ENCODE peak calls at places on chromosomes 6 and 20, in five cellular contexts. T, J, W, S and G are unnamed samples.

GRCh38 chr20:23634985-23635767 is 2.6 kb downstream of the CST3 start:
- DNase-seq in J (peak; percentile 50), W (no peak), T (no peak), S (no peak), G (no peak)

GRCh38 chr6:158131926-158132325 is 36.1 kb downstream of the SERAC1 start:
- DNase-seq in T (no peak), J (no peak), S (no peak), W (no peak), G (no peak)

GRCh38 chr6:133906050-133906449 is 17.1 kb downstream of the TCF21 start:
- DNase-seq in S (no peak), T (no peak), J (no peak), W (no peak), G (no peak)

GRCh38 chr6:130191376-130191702 is 31.4 kb downstream of the SAMD3 start:
- DNase-seq in S (no peak), W (no peak), J (no peak), T (no peak), G (no peak)

GRCh38 chr6:150573041-150573681 is 26.5 kb upstream of the PLEKHG1 start:
- DNase-seq in J (peak; percentile 35), T (no peak), W (no peak), S (no peak), G (no peak)

GRCh38 chr20:38200646-38201045 is 35.6 kb upstream of the TGM2 start:
- DNase-seq in S (no peak), W (no peak), J (no peak), T (no peak), G (no peak)

GRCh38 chr6:25197116-25197515 is 82.1 kb upstream of the CARMIL1 start:
- DNase-seq in W (no peak), J (no peak), T (no peak), S (no peak), G (no peak)

GRCh38 chr20:54176610-54177009 is 2.8 kb upstream of the CYP24A1 start:
- DNase-seq in S (no peak), W (no peak), T (no peak), J (no peak), G (no peak)

GRCh38 chr20:6767536-6768227 is at the start of gene BMP2:
- DNase-seq in T (peak; percentile 70), S (peak; percentile 20), W (no peak), J (peak; percentile 55), G (peak; percentile 16)

GRCh38 chr6:5213851-5214507 is 46.8 kb downstream of the LYRM4 start:
- DNase-seq in S (no peak), W (no peak), J (peak; percentile 40), T (no peak), G (no peak)
- TF ChIP-seq CTCF in S (no peak), W (no peak), J (peak; percentile 42), T (no peak), G (no peak)

GRCh38 chr20:51221103-51221502 is 198.2 kb upstream of the KCNG1 start:
- DNase-seq in J (no peak), T (no peak), S (no peak), W (no peak), G (no peak)
- H3K4me3 ChIP-seq in J (no peak overlapping the region), T (no peak overlapping the region), S (no peak overlapping the region), W (no peak overlapping the region), G (no peak overlapping the region)

GRCh38 chr6:35174043-35174434 is 32.9 kb upstream of the TCP11 start:
- DNase-seq in T (no peak), W (no peak), S (no peak), J (no peak), G (no peak)
- H3K4me1 ChIP-seq in T (no peaks in the 10 kb centered on the region), W (no peaks in the 10 kb centered on the region), S (no peaks in the 10 kb centered on the region), J (no peaks in the 10 kb centered on the region), G (no peaks in the 10 kb centered on the region)

GRCh38 chr6:136927313-136927712 is 5.2 kb downstream of the SLC35D3 start:
- DNase-seq in W (peak; percentile 15), S (no peak), J (no peak), T (no peak), G (no peak)
- TF ChIP-seq CTCF in W (peak; percentile 57), S (no peak), J (no peak), T (no peak), G (no peak)

GRCh38 chr6:131367206-131367873 is 205.7 kb upstream of the ARG1 start:
- DNase-seq in J (no peak), S (no peak), T (no peak), W (no peak), G (no peak)

GRCh38 chr6:131372535-131372934 is 200.5 kb upstream of the ARG1 start:
- DNase-seq in T (no peak), W (no peak), J (no peak), S (no peak), G (no peak)

GRCh38 chr6:131366223-131366622 is 206.8 kb upstream of the ARG1 start:
- DNase-seq in W (no peak), S (no peak), T (no peak), J (no peak), G (no peak)

GRCh38 chr6:131362696-131363095 is 210.3 kb upstream of the ARG1 start:
- DNase-seq in J (no peak), W (no peak), S (no peak), T (no peak), G (no peak)

DNA sequence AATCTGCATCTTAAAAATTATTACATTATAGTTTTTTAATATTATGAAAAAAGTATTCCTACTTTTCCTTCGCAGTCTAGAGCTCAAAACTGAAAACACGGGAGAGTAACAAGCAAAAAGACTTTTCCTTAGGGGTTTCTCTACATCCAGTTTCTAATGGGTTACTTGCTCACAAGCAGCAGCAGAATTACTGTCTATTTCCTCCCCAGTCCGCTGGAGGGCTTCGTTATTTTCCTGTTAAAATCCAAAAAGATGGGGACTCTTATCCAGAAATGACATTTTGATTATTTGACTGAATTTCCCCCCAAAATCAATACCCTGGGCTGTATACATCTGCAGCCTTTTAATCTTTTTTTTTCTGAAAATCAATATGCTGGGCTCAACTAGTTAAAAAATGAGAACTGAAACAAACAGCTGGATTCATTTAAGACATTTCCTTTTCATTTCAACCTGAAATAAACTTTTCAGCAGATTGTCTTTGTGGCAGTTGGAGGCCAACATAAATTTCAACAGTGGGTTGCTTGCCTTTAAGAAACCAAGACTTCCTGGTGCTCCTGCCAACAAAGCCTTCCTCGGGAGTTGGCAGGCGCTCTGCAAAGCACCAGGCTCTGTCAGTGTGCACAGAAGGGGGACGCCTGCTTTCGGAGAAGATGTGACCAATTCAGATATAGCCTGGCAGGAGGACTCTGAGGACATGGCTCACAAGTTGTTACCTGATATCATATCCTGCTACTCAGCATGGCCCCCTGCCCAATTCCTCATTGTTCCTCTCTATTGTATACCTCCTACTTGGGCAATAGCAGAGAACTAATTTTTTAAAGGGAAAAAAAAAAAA is 204.7 kb upstream of the ARG1 start:
- DNase-seq in W (no peak), S (no peak), J (peak; percentile 43), T (peak; percentile 80), G (peak; percentile 85)
- H3K4me3 ChIP-seq in W (no peak overlapping the region), S (no peak overlapping the region), J (no peak overlapping the region), T (no peak overlapping the region), G (no peak overlapping the region)

GRCh38 chr6:63567966-63568365 is 4.3 kb upstream of the LOC128125822 start:
- DNase-seq in W (no peak), J (no peak), T (no peak), S (no peak), G (no peak)
- H3K4me1 ChIP-seq in W (peaks cover 11% of the 10 kb centered on the region), J (no peaks in the 10 kb centered on the region), T (peaks cover 53% of the 10 kb centered on the region), S (peaks cover 4% of the 10 kb centered on the region), G (no peaks in the 10 kb centered on the region)

DNA sequence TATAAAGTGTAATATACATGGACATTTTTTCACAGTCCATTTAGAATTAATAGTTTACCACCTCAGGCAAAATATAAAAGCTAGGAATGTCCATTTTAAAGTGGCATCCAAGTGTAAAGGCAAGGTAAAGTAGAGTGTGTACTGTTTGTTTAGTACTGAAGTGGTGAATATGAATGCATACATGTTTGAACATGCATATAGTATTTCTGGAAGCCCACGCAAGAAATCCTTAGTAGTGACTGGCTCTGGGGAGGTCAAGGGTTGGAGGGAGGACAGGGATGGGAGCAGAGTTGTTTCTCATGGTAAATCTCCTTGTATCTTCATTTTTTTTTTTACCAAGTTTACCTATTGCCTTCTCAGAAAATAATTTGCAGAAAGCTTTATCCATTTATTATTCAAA is 129.2 kb downstream of the UNC5CL start:
- DNase-seq in T (no peak), S (no peak), J (no peak), W (no peak), G (no peak)
- TF ChIP-seq CTCF in T (no peak), S (no peak), J (no peak), W (no peak), G (no peak)